ENCODE peak calls at places on chromosomes 6 and 20, in six cellular contexts. I is H1, Q is A549, G is HCT116, T is IMR-90, X is HepG2. A is an unnamed sample.

GRCh38 chr20:53370345-53370961 is 223.2 kb downstream of the ZNF217 start:
- DNase-seq in I (no peak), Q (no peak), G (no peak), T (no peak), X (no peak), A (no peak)

GRCh38 chr20:11902264-11902663 is 15.4 kb upstream of the BTBD3 start:
- DNase-seq in I (no peak), Q (peak), G (no peak), T (peak), X (no peak), A (no peak)

GRCh38 chr20:51884561-51884960 is 82.2 kb upstream of the SALL4 start:
- DNase-seq in I (no peak), Q (no peak), G (no peak), T (peak), X (no peak), A (no peak)

GRCh38 chr6:17994019-17994418 is 6.6 kb upstream of the KIF13A start:
- DNase-seq in I (no peak), Q (no peak), G (no peak), T (peak), X (no peak), A (no peak)

GRCh38 chr20:52103911-52104545 is 87.6 kb downstream of the ZFP64 start:
- DNase-seq in I (peak), Q (no peak), G (no peak), T (peak), X (no peak), A (no peak)

GRCh38 chr20:3237958-3238615 is 903 bp downstream of the SLC4A11 start:
- DNase-seq in I (no peak), Q (no peak), G (no peak), T (no peak), X (no peak), A (no peak)

GRCh38 chr6:9086331-9086730 is 651.0 kb upstream of the SLC35B3 start:
- DNase-seq in I (no peak), Q (no peak), G (no peak), T (no peak), X (no peak), A (no peak)

GRCh38 chr6:33984466-33985332 is 161.2 kb downstream of the GRM4 start:
- DNase-seq in I (no peak), Q (no peak), G (no peak), T (no peak), X (no peak), A (no peak)

GRCh38 chr6:147204060-147204785 is at the start of gene STXBP5:
- DNase-seq in I (no peak), Q (peak), G (no peak), T (peak), X (peak), A (no peak)

GRCh38 chr6:87700729-87701675 is 1.0 kb downstream of the AKIRIN2 start:
- DNase-seq in I (no peak), Q (peak), G (no peak), T (peak), X (peak), A (peak)

GRCh38 chr20:835220-836045 is 1.9 kb downstream of the FAM110A start:
- DNase-seq in I (no peak), Q (no peak), G (no peak), T (no peak), X (no peak), A (no peak)

GRCh38 chr6:16804007-16804303 is 42.7 kb upstream of the ATXN1 start:
- DNase-seq in I (no peak), Q (no peak), G (no peak), T (no peak), X (no peak), A (no peak)

GRCh38 chr6:161374971-161375873 is 101.4 kb upstream of the AGPAT4 start:
- DNase-seq in I (no peak), Q (peak), G (no peak), T (no peak), X (peak), A (no peak)

DNA sequence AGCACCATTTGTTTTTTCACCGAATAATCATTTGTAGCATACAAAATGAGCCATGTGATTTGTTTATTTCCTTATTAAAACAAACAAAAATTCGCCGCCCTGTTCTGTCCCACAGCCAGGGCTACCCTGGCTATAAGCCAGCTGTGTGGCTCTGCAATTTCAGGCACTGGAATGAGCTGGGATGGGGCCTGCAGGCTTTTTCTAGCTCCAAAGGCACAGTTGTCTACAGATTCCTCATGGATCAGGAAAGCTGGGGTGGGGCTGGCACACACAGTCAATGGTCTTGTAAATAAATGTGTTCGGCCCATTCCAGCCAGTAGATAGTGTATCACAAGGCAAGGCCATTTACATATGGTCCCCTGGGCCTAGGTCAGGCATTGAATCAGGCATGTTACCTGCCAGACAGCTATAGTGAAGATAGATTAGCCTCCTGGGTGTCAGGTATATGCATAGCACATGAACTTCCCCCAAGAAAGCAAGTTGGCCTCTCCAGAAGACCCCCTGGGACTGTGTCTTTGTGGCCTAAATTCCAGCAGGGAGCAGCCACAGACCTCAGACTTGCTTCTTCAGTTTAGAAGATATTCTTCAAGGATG is 608.9 kb downstream of the MAFB start:
- DNase-seq in I (no peak), Q (no peak), G (no peak), T (no peak), X (no peak), A (no peak)
- TF ChIP-seq RAD21 in I (peak), Q (no peak), G (no peak), T (no peak), X (no peak), A (no peak)

DNA sequence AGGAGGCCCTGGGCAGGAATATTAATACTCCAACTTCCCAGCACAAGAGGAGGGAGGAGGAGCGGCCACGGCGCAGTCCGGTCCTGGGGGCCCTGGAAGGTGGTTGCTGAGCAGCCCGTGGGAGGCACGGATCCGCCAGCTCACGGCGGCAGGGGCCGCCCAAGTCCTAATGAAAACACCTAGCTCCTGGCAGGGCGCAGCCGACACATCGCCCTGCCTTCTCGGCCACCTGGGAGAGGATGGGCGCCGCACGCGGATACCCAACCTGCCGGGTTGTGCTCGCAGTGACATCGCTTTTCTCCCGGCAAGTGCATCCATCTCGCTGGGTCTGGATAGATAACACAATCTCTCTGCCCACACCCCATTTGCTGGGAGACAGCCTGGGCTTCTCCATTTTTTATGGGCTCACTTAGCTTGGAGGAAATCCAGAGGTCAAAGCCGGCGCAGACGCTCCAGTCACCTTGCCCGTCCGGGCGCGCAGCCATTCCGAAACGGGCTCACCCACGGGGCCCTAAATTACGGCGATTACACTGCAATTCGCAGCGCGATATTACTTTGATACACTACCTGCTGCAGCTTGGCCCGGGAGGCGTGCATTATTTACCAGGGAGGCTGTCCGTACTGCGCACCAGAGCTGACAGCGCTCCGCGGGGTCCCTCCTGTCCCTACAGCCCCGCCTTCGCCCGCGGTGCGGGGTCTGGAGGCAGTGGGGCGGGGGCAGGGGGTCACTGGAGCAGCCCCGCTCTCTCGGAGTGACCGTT is 36.2 kb upstream of the CCDC167 start:
- DNase-seq in I (no peak), Q (no peak), G (no peak), T (no peak), X (no peak), A (no peak)
- TF ChIP-seq RAD21 in I (peak), Q (no peak), G (no peak), T (no peak), X (no peak), A (peak)

GRCh38 chr6:14456941-14457340 is 339.4 kb downstream of the CD83 start:
- DNase-seq in I (no peak), Q (no peak), G (no peak), T (no peak), X (no peak), A (no peak)
- TF ChIP-seq RAD21 in I (no peak), Q (no peak), G (no peak), T (no peak), X (no peak), A (no peak)

GRCh38 chr6:149223934-149224333 is 93.6 kb upstream of the TAB2 start:
- DNase-seq in I (no peak), Q (no peak), G (no peak), T (no peak), X (peak), A (no peak)

GRCh38 chr6:149224399-149224798 is 93.1 kb upstream of the TAB2 start:
- DNase-seq in I (no peak), Q (no peak), G (no peak), T (no peak), X (no peak), A (no peak)

GRCh38 chr6:149225370-149225769 is 92.1 kb upstream of the TAB2 start:
- DNase-seq in I (no peak), Q (no peak), G (no peak), T (no peak), X (no peak), A (no peak)

GRCh38 chr6:149228276-149228962 is 89.1 kb upstream of the TAB2 start:
- DNase-seq in I (no peak), Q (no peak), G (no peak), T (no peak), X (no peak), A (no peak)

GRCh38 chr6:149225946-149226345 is 91.6 kb upstream of the TAB2 start:
- DNase-seq in I (no peak), Q (no peak), G (no peak), T (no peak), X (no peak), A (no peak)
- TF ChIP-seq RAD21 in I (no peak), Q (no peak), G (no peak), T (no peak), X (no peak), A (no peak)

DNA sequence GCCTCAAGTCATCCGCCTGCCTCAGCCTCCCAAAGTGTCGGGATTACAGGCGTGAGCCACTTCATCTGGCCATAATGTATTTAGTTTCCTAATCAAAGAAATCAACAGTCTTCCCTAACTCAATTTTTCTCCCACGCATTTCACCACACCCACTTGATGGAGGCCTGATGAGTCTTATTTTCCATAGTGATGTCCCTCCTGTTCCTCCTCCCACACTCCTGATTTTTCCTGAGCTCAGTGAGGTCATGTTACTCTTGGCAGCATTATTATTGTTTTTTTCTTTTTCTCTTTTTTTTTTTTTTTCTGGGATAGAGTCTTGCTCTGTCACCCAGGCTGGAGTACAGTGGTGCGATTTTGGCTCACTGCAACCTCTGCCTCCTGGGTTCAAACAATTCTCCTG is 8.9 kb downstream of the ABRACL start:
- DNase-seq in I (no peak), Q (no peak), G (no peak), T (peak), X (no peak), A (no peak)
- TF ChIP-seq RAD21 in I (no peak), Q (no peak), G (no peak), T (no peak), X (no peak), A (no peak)

GRCh38 chr6:6695711-6696048 is 107.2 kb downstream of the LY86 start:
- DNase-seq in I (no peak), Q (no peak), G (no peak), T (no peak), X (no peak), A (no peak)

GRCh38 chr6:6694368-6694780 is 105.9 kb downstream of the LY86 start:
- DNase-seq in I (no peak), Q (no peak), G (no peak), T (no peak), X (no peak), A (no peak)

GRCh38 chr6:6697620-6698019 is 109.1 kb downstream of the LY86 start:
- DNase-seq in I (no peak), Q (no peak), G (no peak), T (no peak), X (no peak), A (no peak)

GRCh38 chr6:6694825-6695710 is 106.5 kb downstream of the LY86 start:
- DNase-seq in I (peak), Q (no peak), G (no peak), T (no peak), X (no peak), A (no peak)

GRCh38 chr6:6696867-6697531 is 108.5 kb downstream of the LY86 start:
- DNase-seq in I (peak), Q (peak), G (peak), T (peak), X (peak), A (no peak)
- TF ChIP-seq RAD21 in I (peak), Q (peak), G (peak), T (peak), X (no peak), A (peak)

GRCh38 chr6:21348462-21349195 is 244.9 kb upstream of the SOX4 start:
- DNase-seq in I (no peak), Q (peak), G (no peak), T (peak), X (no peak), A (no peak)
- TF ChIP-seq RAD21 in I (no peak), Q (no peak), G (no peak), T (no peak), X (no peak), A (no peak)

A was measured in GM12878.